ENCODE peak calls at places on chromosomes 5 and 9, in eight cellular contexts. J, P, K, V, Q, W, U and F are unnamed samples.

GRCh38 chr5:90641528-90641927 is 82.9 kb downstream of the ADGRV1 start:
- DNase-seq in K (no peak), P (no peak), W (no peak), U (no peak), J (no peak), V (no peak), Q (no peak), F (no peak)

GRCh38 chr5:148311516-148311915 is 707 bp upstream of the SPINK7 start:
- DNase-seq in V (no peak), J (peak; percentile 40), P (no peak), W (no peak), K (no peak), Q (no peak), U (no peak), F (no peak)

GRCh38 chr5:145906401-145906800 is 30.0 kb upstream of the SH3RF2 start:
- DNase-seq in Q (no peak), W (peak; percentile 35), K (no peak), V (no peak), P (no peak), U (no peak), J (no peak), F (no peak)

GRCh38 chr5:83844320-83845068 is 123.8 kb upstream of the HAPLN1 start:
- DNase-seq in U (no peak), W (peak; percentile 96), P (no peak), Q (no peak), J (peak; percentile 62), V (peak; percentile 65), K (peak; percentile 86), F (no peak)

GRCh38 chr5:75363726-75364495 is 26.9 kb downstream of the HMGCR start:
- DNase-seq in J (no peak), P (no peak), V (no peak), W (no peak), K (no peak), Q (no peak), U (no peak), F (no peak)

GRCh38 chr9:121622842-121623203 is 28.6 kb upstream of the DAB2IP start:
- DNase-seq in W (peak; percentile 57), V (no peak), P (no peak), U (no peak), J (no peak), Q (no peak), K (no peak), F (no peak)

GRCh38 chr5:112492291-112492690 is 73.2 kb upstream of the EPB41L4A start:
- DNase-seq in K (peak; percentile 72), J (peak; percentile 69), P (peak; percentile 50), Q (peak; percentile 56), W (peak; percentile 53), U (no peak), V (no peak), F (no peak)

GRCh38 chr5:114185274-114185673 is 176.6 kb upstream of the KCNN2 start:
- DNase-seq in W (peak; percentile 38), Q (peak; percentile 36), U (no peak), V (peak; percentile 43), P (no peak), K (peak; percentile 34), J (peak; percentile 36), F (no peak)

DNA sequence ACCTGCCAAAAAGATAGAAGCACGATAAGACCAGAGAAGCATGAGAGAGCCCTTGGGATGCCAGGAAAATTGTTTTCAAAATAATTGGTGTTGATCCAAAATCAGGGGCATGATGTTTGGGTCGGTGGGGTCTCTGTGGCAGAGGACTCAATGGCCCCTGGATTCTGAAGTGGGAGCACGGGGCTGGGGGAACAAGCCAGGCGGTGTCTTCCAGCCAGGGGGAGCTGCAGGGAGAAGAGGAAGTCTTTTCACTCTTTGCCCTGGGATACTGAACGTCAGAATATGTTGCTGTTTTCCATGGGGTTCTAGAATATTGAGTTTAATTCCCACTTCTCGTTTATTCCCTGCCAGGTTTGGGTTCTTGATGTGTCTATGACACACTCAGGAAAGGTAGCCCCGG is 20.4 kb downstream of the TSPAN17 start:
- DNase-seq in J (no peak), K (no peak), U (no peak), Q (no peak), P (peak; percentile 15), W (no peak), V (no peak), F (no peak)
- TF ChIP-seq CTCF in J (no peak), K (no peak), U (no peak), Q (no peak), P (no peak), W (no peak), V (no peak), F (no peak)

DNA sequence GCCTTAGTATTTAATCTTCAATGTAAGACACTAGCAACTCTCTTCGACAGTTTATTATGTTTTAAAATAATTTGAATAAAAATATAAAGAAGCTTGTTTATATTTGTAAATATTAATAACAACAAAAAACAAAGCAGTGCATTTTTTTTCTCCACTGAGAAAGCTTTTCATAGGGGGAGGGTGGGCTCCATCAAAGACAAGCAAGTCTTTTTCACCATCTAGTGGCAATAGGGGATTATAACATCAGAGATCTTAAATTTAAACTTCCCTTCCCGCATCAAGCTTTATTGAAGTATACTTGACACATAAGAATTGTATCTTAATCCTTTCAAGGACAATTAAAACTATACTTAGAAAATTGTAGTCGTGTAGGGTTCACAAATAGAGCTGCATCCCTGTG is 9.3 kb upstream of the OR13F1 start:
- DNase-seq in P (no peak), W (no peak), K (no peak), U (no peak), J (no peak), Q (no peak), V (no peak), F (no peak)
- TF ChIP-seq CTCF in P (peak; percentile 44), W (peak; percentile 22), K (no peak), U (peak; percentile 3), J (peak; percentile 14), Q (no peak), V (no peak), F (peak; percentile 68)

GRCh38 chr5:95958308-95959014 is 3.2 kb downstream of the ELL2 start:
- DNase-seq in W (peak; percentile 34), K (no peak), V (no peak), U (no peak), P (no peak), J (peak; percentile 78), Q (no peak), F (no peak)

GRCh38 chr5:95960802-95961616 is 642 bp downstream of the ELL2 start:
- DNase-seq in Q (peak; percentile 80), K (peak; percentile 84), W (peak; percentile 82), P (peak; percentile 69), V (peak; percentile 63), J (peak; percentile 74), U (peak; percentile 21), F (peak; percentile 94)

GRCh38 chr5:95961617-95962474 is at the start of gene ELL2:
- DNase-seq in J (peak; percentile 100), V (peak; percentile 94), W (peak; percentile 98), U (peak; percentile 100), K (peak; percentile 99), P (peak; percentile 98), Q (peak; percentile 99), F (peak; percentile 99)

GRCh38 chr5:95959051-95959963 is 2.3 kb downstream of the ELL2 start:
- DNase-seq in W (peak; percentile 18), V (no peak), Q (no peak), K (peak; percentile 35), P (no peak), U (no peak), J (peak; percentile 32), F (no peak)

DNA sequence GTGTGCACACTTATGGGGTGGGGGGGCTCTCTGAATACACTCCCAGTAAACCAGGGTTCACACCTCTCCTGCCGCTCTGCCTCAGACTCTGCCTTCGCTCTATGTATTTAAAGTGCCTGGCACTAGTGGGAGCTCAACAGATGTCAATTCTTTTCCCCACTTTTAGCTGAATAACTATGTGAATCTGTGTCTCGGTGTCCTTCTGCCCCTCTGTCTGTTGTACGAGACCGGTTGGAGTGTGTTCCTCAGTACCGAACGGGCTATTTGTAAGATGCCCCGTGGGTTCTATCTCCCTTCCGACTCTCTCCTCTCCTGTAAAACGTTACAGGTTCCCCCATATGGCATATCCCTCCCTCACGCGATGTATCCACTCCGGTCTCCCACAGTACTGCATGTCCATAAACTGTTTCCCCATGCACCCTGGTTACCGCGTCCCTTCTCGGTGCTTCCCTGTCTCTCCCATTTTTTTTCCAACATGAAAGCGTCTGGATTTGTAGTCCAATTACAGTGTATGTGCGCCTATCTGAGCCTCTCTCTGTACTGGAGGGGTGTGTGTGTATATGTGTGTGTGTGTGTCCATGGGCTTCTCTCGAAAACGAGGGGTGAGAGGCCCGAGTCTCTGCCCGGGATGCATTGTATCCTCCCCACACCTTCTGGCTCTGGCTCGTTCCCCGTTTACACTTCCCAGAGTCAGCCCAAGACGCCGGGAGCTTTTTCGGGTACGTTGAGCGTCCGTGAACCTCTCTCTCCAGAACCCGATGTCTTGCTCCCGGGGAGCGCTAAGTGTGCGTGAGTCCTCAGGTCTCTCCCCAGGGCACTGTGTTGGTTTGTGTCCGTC is 1.5 kb downstream of the ELL2 start:
- DNase-seq in Q (no peak), V (no peak), K (peak; percentile 65), W (peak; percentile 48), J (peak; percentile 19), P (no peak), U (no peak), F (no peak)
- TF ChIP-seq CTCF in Q (peak; percentile 19), V (peak; percentile 6), K (peak; percentile 12), W (peak; percentile 29), J (no peak), P (peak; percentile 21), U (peak; percentile 17), F (peak; percentile 59)

GRCh38 chr9:114240647-114241558 is 82.0 kb upstream of the ORM1 start:
- DNase-seq in Q (no peak), J (no peak), P (no peak), V (no peak), K (no peak), W (no peak), U (no peak), F (no peak)

GRCh38 chr9:114240216-114240615 is 82.7 kb upstream of the ORM1 start:
- DNase-seq in J (no peak), P (no peak), W (no peak), U (no peak), V (no peak), K (no peak), Q (no peak), F (no peak)

GRCh38 chr9:114238471-114238870 is 83.1 kb downstream of the COL27A1 start:
- DNase-seq in J (no peak), Q (peak; percentile 45), V (no peak), K (peak; percentile 28), W (no peak), P (no peak), U (no peak), F (no peak)

GRCh38 chr9:114237781-114238180 is 82.4 kb downstream of the COL27A1 start:
- DNase-seq in W (peak; percentile 31), J (no peak), P (no peak), K (no peak), U (no peak), V (no peak), Q (no peak), F (no peak)

DNA sequence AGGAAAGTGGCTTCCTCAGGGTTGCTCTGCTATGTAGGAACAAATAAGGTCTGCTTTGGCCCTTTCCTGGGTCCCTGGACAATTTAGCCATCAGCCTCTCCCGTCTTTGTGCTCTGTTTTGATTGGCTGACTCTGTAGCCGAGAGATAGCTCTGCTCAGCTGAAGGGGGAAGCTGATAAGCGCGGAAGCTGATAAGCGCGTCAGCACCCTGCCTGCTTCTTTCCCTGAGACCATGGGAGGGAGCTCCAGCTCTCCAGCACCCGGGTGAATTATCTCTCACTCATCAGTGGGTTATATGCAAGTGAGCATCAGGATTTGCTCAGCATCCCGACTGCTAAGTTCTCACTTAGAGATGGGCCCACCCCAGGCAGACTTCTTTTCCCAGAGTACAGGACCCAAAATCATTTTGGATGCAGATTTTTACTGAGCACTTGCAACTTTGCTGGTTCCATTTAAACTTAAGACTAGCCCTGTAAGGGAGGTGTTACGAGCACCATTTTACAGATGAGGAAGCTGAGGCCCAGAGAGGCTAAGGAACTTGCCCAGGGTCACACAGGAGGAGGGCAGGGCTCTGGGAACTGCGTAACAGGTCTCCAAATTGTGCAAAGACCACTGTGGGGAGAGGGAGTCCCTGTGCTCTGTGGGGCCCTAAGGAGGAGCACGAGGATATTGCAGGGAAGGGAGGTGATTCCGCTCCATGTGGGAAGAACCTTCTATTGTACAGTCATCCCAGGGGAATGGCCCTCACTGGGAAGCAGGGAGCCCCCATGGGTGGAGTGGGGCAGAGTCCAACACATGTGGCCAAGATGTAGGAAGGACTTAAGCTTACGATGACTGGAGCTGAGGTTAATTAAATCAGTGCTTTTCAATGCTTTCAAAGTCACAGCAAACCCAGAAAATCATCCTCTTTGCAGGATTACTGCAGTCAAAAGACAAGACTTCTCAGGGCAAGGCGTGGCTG is 83.7 kb upstream of the ORM1 start:
- DNase-seq in Q (no peak), V (no peak), U (no peak), J (no peak), K (peak; percentile 47), P (no peak), W (peak; percentile 86), F (no peak)
- TF ChIP-seq CTCF in Q (peak; percentile 59), V (peak; percentile 29), U (no peak), J (no peak), K (peak; percentile 51), P (peak; percentile 17), W (peak; percentile 50), F (peak; percentile 48)